ENCODE peak calls at places on chromosomes 4 and X, in seven cellular contexts. Z is progenitor cell of endocrine pancreas, K is foreskin keratinocyte, L is HFFc6, G is left ventricle myocardium inferior, R is Right ventricle myocardium superior, F is T-helper 1 cell. Q is an unnamed sample.

GRCh38 chr4:30719363-30720020 is 677 bp upstream of the PCDH7 start:
- DNase-seq in Z (no peak), K (no peak), L (peak), G (peak), R (peak), F (no peak), Q (peak)

GRCh38 chr4:8273450-8273849 is 3.9 kb downstream of the HTRA3 start:
- DNase-seq in Z (no peak), K (no peak), L (no peak), G (no peak), R (no peak), F (no peak), Q (no peak)

GRCh38 chr4:80610845-80611244 is 275.3 kb downstream of the CFAP299 start:
- DNase-seq in Z (no peak), K (no peak), L (peak), G (no peak), R (no peak), F (no peak), Q (no peak)

GRCh38 chr4:6241062-6241845 is 28.4 kb upstream of the WFS1 start:
- DNase-seq in Z (no peak), K (no peak), L (no peak), G (no peak), R (no peak), F (no peak), Q (no peak)

GRCh38 chrX:73851014-73852009 is 288.3 kb downstream of the CHIC1 start:
- DNase-seq in Z (no peak), K (no peak), L (no peak), G (no peak), R (no peak), F (peak), Q (no peak)

GRCh38 chr4:74675673-74676279 is 118.5 kb downstream of the BTC start:
- DNase-seq in Z (peak), K (no peak), L (peak), G (no peak), R (no peak), F (peak), Q (peak)

GRCh38 chr4:54568184-54568583 is 89.6 kb upstream of the KIT start:
- DNase-seq in Z (no peak), K (no peak), L (peak), G (no peak), R (no peak), F (no peak), Q (no peak)

GRCh38 chr4:19010766-19011165 is 989.2 kb upstream of the LCORL start:
- DNase-seq in Z (no peak), K (no peak), L (no peak), G (no peak), R (no peak), F (no peak), Q (peak)

GRCh38 chr4:148874331-148874730 is 432.1 kb upstream of the NR3C2 start:
- DNase-seq in Z (no peak), K (no peak), L (no peak), G (no peak), R (no peak), F (no peak), Q (no peak)

GRCh38 chr4:142801966-142802365 is 44.1 kb downstream of the INPP4B start:
- DNase-seq in Z (no peak), K (peak), L (no peak), G (no peak), R (no peak), F (no peak), Q (no peak)

GRCh38 chr4:40908702-40909362 is 159.1 kb downstream of the NSUN7 start:
- DNase-seq in Z (peak), K (peak), L (peak), G (peak), R (peak), F (peak), Q (peak)